ENCODE peak calls at places on chromosome 16, in four cellular contexts. One of them, this sample, is unnamed.
A peak's percentile ranks its signal among the peaks of the same experiment; 100 is the strongest.

GRCh38 chr16:5428932-5429331 is 331.3 kb upstream of the EEF2KMT start:
- DNase-seq in mesenchymal stem cell: no peak
- DNase-seq in neuronal stem cell: no peak
- DNase-seq in H1: no peak
- DNase-seq in this sample: peak; percentile 76

GRCh38 chr16:47470211-47470610 is 9.1 kb downstream of the PHKB start:
- DNase-seq in mesenchymal stem cell: no peak
- DNase-seq in neuronal stem cell: no peak
- DNase-seq in H1: no peak
- DNase-seq in this sample: no peak

GRCh38 chr16:88798772-88799455 is 4.7 kb upstream of the CDT1 start:
- DNase-seq in mesenchymal stem cell: no peak
- DNase-seq in neuronal stem cell: no peak
- DNase-seq in H1: no peak
- DNase-seq in this sample: peak; percentile 23

GRCh38 chr16:14364386-14365199 is 265.5 kb downstream of the PARN start:
- DNase-seq in mesenchymal stem cell: peak; percentile 65
- DNase-seq in neuronal stem cell: no peak
- DNase-seq in H1: no peak
- DNase-seq in this sample: no peak

GRCh38 chr16:11556945-11557720 is 29.6 kb downstream of the LITAF start:
- DNase-seq in mesenchymal stem cell: no peak
- DNase-seq in neuronal stem cell: no peak
- DNase-seq in H1: no peak
- DNase-seq in this sample: no peak

GRCh38 chr16:12426122-12426521 is 377.6 kb downstream of the CPPED1 start:
- DNase-seq in mesenchymal stem cell: peak; percentile 29
- DNase-seq in neuronal stem cell: peak; percentile 12
- DNase-seq in H1: no peak
- DNase-seq in this sample: no peak

GRCh38 chr16:29808219-29808900 is 2.0 kb downstream of the MAZ start:
- DNase-seq in mesenchymal stem cell: no peak
- DNase-seq in neuronal stem cell: no peak
- DNase-seq in H1: no peak
- DNase-seq in this sample: no peak

GRCh38 chr16:48676836-48677235 is 66.9 kb upstream of the N4BP1 start:
- DNase-seq in mesenchymal stem cell: peak; percentile 2
- DNase-seq in neuronal stem cell: no peak
- DNase-seq in H1: no peak
- DNase-seq in this sample: no peak

GRCh38 chr16:88393034-88393433 is 10.3 kb downstream of the ZNF469 start:
- DNase-seq in mesenchymal stem cell: no peak
- DNase-seq in neuronal stem cell: no peak
- DNase-seq in H1: no peak
- DNase-seq in this sample: no peak

GRCh38 chr16:69118994-69119393 is 13.4 kb downstream of the CHTF8 start:
- DNase-seq in mesenchymal stem cell: no peak
- DNase-seq in neuronal stem cell: no peak
- DNase-seq in H1: no peak
- DNase-seq in this sample: no peak

GRCh38 chr16:18796377-18796776 is 5.0 kb downstream of the ARL6IP1 start:
- DNase-seq in mesenchymal stem cell: no peak
- DNase-seq in neuronal stem cell: no peak
- DNase-seq in H1: no peak
- DNase-seq in this sample: no peak

GRCh38 chr16:53094013-53094630 is 39.3 kb downstream of the CHD9 start:
- DNase-seq in mesenchymal stem cell: no peak
- DNase-seq in neuronal stem cell: no peak
- DNase-seq in H1: no peak
- DNase-seq in this sample: no peak

GRCh38 chr16:82004651-82005490 is 6.4 kb downstream of the SDR42E1 start:
- DNase-seq in mesenchymal stem cell: no peak
- DNase-seq in neuronal stem cell: no peak
- DNase-seq in H1: no peak
- DNase-seq in this sample: no peak

GRCh38 chr16:80040413-80040812 is 439.9 kb upstream of the MAF start:
- DNase-seq in mesenchymal stem cell: no peak
- DNase-seq in neuronal stem cell: no peak
- DNase-seq in H1: no peak
- DNase-seq in this sample: no peak

GRCh38 chr16:70475054-70475871 is 20.9 kb downstream of the FCSK start:
- DNase-seq in mesenchymal stem cell: no peak
- DNase-seq in neuronal stem cell: no peak
- DNase-seq in H1: no peak
- DNase-seq in this sample: no peak

GRCh38 chr16:51982715-51983680 is 563.9 kb downstream of the TOX3 start:
- DNase-seq in mesenchymal stem cell: peak; percentile 78
- DNase-seq in neuronal stem cell: peak; percentile 66
- DNase-seq in H1: no peak
- DNase-seq in this sample: peak; percentile 42

GRCh38 chr16:10965440-10966039 is 21.2 kb downstream of the CLEC16A start:
- DNase-seq in mesenchymal stem cell: no peak
- DNase-seq in neuronal stem cell: no peak
- DNase-seq in H1: no peak
- DNase-seq in this sample: no peak

GRCh38 chr16:8808009-8808408 is 10.4 kb downstream of the PMM2 start:
- DNase-seq in mesenchymal stem cell: no peak
- DNase-seq in neuronal stem cell: no peak
- DNase-seq in H1: no peak
- DNase-seq in this sample: no peak

GRCh38 chr16:10519929-10520868 is 60.2 kb downstream of the EMP2 start:
- DNase-seq in mesenchymal stem cell: no peak
- DNase-seq in neuronal stem cell: no peak
- DNase-seq in H1: no peak
- DNase-seq in this sample: no peak

GRCh38 chr16:1002399-1003161 is 21.0 kb downstream of the SOX8 start:
- DNase-seq in mesenchymal stem cell: peak; percentile 80
- DNase-seq in neuronal stem cell: no peak
- DNase-seq in H1: no peak
- DNase-seq in this sample: peak; percentile 46

GRCh38 chr16:53458623-53459022 is 24.4 kb downstream of the RBL2 start:
- DNase-seq in mesenchymal stem cell: no peak
- DNase-seq in neuronal stem cell: no peak
- DNase-seq in H1: no peak
- DNase-seq in this sample: no peak

GRCh38 chr16:88067530-88068411 is 116.5 kb downstream of the BANP start:
- DNase-seq in mesenchymal stem cell: no peak
- DNase-seq in neuronal stem cell: no peak
- DNase-seq in H1: no peak
- DNase-seq in this sample: no peak

GRCh38 chr16:12078405-12079245 is 102.1 kb downstream of the SNX29 start:
- DNase-seq in mesenchymal stem cell: no peak
- DNase-seq in neuronal stem cell: no peak
- DNase-seq in H1: no peak
- DNase-seq in this sample: no peak

GRCh38 chr16:9260665-9261064 is 169.2 kb downstream of the HAPSTR1 start:
- DNase-seq in mesenchymal stem cell: no peak
- DNase-seq in neuronal stem cell: no peak
- DNase-seq in H1: no peak
- DNase-seq in this sample: no peak

GRCh38 chr16:69595127-69596036 is 29.6 kb downstream of the NFAT5 start:
- DNase-seq in mesenchymal stem cell: peak; percentile 74
- DNase-seq in neuronal stem cell: no peak
- DNase-seq in H1: no peak
- DNase-seq in this sample: no peak

GRCh38 chr16:76668207-76668725 is 391.1 kb downstream of the CNTNAP4 start:
- DNase-seq in mesenchymal stem cell: no peak
- DNase-seq in neuronal stem cell: peak; percentile 14
- DNase-seq in H1: no peak
- DNase-seq in this sample: peak; percentile 58

GRCh38 chr16:57633383-57634064 is 5.1 kb downstream of the ADGRG1 start:
- DNase-seq in mesenchymal stem cell: no peak
- DNase-seq in neuronal stem cell: no peak
- DNase-seq in H1: no peak
- DNase-seq in this sample: no peak

GRCh38 chr16:4011225-4011939 is 104.9 kb downstream of the ADCY9 start:
- DNase-seq in mesenchymal stem cell: no peak
- DNase-seq in neuronal stem cell: no peak
- DNase-seq in H1: no peak
- DNase-seq in this sample: peak; percentile 58
- H2BK12ac ChIP-seq in mesenchymal stem cell: peak overlapping the region; percentile 24
- H2BK12ac ChIP-seq in neuronal stem cell: no peak overlapping the region
- H2BK12ac ChIP-seq in H1: peak overlapping the region; percentile 98
- H2BK12ac ChIP-seq in this sample: no peak overlapping the region

DNA sequence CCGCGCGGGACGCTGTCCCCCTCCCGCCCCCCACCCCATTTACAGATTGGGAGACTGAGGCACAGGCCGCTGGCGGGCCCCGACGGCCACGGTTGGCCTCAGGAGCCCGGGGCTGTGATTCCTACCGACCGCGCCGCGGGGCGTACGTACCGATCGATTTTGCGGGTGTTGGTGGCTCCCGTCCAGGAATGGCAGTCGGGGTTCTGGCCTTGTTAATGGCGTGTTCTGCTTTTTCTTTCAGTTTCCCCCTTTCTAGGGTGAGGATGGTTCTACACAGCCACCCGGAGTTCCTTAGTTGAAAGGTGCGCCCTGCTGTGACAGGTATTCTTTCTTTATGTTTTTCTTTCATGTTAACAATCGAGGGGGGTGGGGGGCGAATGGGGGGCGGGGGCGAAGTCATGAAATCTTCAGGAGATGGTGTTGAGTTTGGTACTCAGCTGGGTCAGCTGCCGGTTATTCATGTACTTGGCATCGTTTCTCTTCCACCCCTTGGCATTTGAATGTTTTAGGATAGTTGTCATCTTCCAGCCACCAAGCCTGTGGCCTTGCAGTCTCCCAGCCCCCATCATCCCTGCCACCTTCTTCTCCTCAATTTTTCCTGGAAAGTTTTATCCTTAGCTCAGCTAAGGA is 750 bp downstream of the CYLD start:
- DNase-seq in mesenchymal stem cell: peak; percentile 59
- DNase-seq in neuronal stem cell: no peak
- DNase-seq in H1: no peak
- DNase-seq in this sample: no peak
- H2BK15ac ChIP-seq in mesenchymal stem cell: no peak overlapping the region
- H2BK15ac ChIP-seq in neuronal stem cell: no peak overlapping the region
- H2BK15ac ChIP-seq in H1: no peak overlapping the region
- H2BK15ac ChIP-seq in this sample: no peak overlapping the region

DNA sequence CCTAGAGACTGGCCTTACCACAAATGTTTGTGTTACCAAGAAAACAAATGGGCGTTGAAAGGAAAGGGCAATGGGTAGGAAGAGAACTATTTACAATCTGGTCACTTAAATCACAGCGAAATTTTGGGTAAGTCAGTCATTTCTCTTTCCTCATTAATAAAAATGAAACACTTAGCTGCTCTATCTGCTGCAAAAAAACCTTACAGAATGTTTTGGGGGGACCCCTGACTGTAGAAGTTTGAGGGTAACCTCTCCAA is 742 bp upstream of the NUTF2 start:
- DNase-seq in mesenchymal stem cell: no peak
- DNase-seq in neuronal stem cell: no peak
- DNase-seq in H1: no peak
- DNase-seq in this sample: no peak
- H2BK12ac ChIP-seq in mesenchymal stem cell: peak overlapping the region; percentile 78
- H2BK12ac ChIP-seq in neuronal stem cell: no peak overlapping the region
- H2BK12ac ChIP-seq in H1: no peak overlapping the region
- H2BK12ac ChIP-seq in this sample: no peak overlapping the region

DNA sequence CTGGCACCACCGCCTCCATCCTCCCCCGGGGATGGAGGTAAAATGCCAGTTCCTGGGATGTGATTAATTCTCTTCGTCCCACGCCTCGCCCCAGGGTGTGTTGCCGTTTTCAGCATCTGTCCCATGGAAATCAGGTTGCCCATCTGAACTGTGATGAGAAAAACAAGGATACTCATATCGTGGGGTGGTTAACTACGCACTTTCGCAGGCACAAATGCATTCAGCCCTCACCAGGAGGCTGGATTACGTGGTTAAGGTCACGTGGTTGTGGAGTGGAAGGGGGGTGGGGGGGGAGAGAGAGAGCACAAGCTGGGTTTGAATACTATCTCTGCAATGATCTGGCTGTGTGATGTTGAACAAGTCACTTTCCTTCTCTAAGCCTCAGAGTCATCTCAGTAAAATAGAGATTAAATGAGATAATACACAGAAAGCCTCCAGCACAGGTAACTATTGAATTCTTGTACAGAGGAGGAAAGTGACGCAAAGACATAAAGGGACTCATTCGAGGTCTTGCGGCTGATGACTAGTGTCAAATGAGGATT is 74.7 kb downstream of the BMERB1 start:
- DNase-seq in mesenchymal stem cell: peak; percentile 22
- DNase-seq in neuronal stem cell: no peak
- DNase-seq in H1: no peak
- DNase-seq in this sample: no peak
- H2BK15ac ChIP-seq in mesenchymal stem cell: no peak overlapping the region
- H2BK15ac ChIP-seq in neuronal stem cell: no peak overlapping the region
- H2BK15ac ChIP-seq in H1: no peak overlapping the region
- H2BK15ac ChIP-seq in this sample: no peak overlapping the region

GRCh38 chr16:85419503-85420408 is 193.4 kb upstream of the GSE1 start:
- DNase-seq in mesenchymal stem cell: no peak
- DNase-seq in neuronal stem cell: no peak
- DNase-seq in H1: no peak
- DNase-seq in this sample: no peak
- H2BK12ac ChIP-seq in mesenchymal stem cell: peak overlapping the region; percentile 80
- H2BK12ac ChIP-seq in neuronal stem cell: no peak overlapping the region
- H2BK12ac ChIP-seq in H1: peak overlapping the region; percentile 90
- H2BK12ac ChIP-seq in this sample: no peak overlapping the region

DNA sequence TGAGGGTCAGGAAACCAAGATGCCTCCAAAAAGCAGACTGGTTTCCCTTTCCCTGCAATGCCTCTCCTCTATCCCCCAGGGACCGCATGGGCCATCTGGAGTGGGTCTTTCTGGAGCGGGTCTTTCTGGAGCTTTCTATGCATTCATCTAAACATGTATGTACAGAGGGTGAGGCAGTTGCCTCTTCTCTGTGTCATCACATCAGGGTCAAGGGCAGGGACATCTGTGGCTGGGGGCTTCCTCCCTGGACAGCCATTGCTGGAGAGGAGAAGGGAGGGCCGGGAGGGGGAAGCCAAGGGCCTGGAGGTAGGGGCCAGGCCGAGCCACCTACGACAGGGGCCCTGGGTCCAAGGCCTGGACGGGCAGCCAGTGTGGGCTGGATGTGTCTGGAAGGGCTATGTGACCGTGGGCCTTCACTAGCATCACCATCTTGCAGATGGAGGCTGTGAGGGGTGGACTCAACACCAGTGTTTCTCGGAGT is 840 bp downstream of the ADCY7 start:
- DNase-seq in mesenchymal stem cell: no peak
- DNase-seq in neuronal stem cell: no peak
- DNase-seq in H1: no peak
- DNase-seq in this sample: no peak
- H2BK15ac ChIP-seq in mesenchymal stem cell: peak overlapping the region; percentile 31
- H2BK15ac ChIP-seq in neuronal stem cell: no peak overlapping the region
- H2BK15ac ChIP-seq in H1: no peak overlapping the region
- H2BK15ac ChIP-seq in this sample: no peak overlapping the region

GRCh38 chr16:15949210-15950166 is at the start of gene ABCC1:
- DNase-seq in mesenchymal stem cell: peak; percentile 41
- DNase-seq in neuronal stem cell: peak; percentile 48
- DNase-seq in H1: no peak
- DNase-seq in this sample: peak; percentile 52
- H2BK12ac ChIP-seq in mesenchymal stem cell: peak within 1 kb of the TSS; percentile 63
- H2BK12ac ChIP-seq in neuronal stem cell: no peak within 1 kb of the TSS
- H2BK12ac ChIP-seq in H1: peak within 1 kb of the TSS; percentile 68
- H2BK12ac ChIP-seq in this sample: no peak within 1 kb of the TSS

This sample was measured in H9.